ENCODE peak calls at places on chromosomes 16 and 17, in nine cellular contexts. R, E, B, A, G, S, Q, O and P are unnamed samples.

GRCh38 chr17:61411944-61412859 is 12.6 kb downstream of the TBX2 start:
- DNase-seq in R (peak), A (peak), G (peak), B (peak), E (peak), Q (peak), O (peak), S (peak), P (peak)

GRCh38 chr16:6643083-6643686 is 689.5 kb upstream of the RBFOX1 start:
- DNase-seq in S (peak), E (peak), G (no peak), R (peak), Q (peak), B (peak), O (no peak), A (no peak), P (no peak)

GRCh38 chr16:14418795-14419225 is 211.2 kb downstream of the PARN start:
- DNase-seq in O (peak), E (peak), A (no peak), G (no peak), S (no peak), Q (no peak), R (no peak), B (no peak), P (no peak)

GRCh38 chr16:2675714-2676113 is 6.6 kb upstream of the KCTD5 start:
- DNase-seq in G (no peak), B (no peak), S (peak), Q (no peak), O (peak), A (no peak), R (no peak), E (no peak), P (no peak)

GRCh38 chr17:9383828-9384227 is 191.8 kb downstream of the STX8 start:
- DNase-seq in O (no peak), S (no peak), R (no peak), A (no peak), G (no peak), E (no peak), Q (no peak), B (no peak), P (no peak)

GRCh38 chr17:27466376-27466747 is 10.1 kb downstream of the KSR1 start:
- DNase-seq in S (no peak), O (no peak), R (no peak), E (no peak), Q (no peak), A (no peak), G (no peak), B (no peak), P (no peak)

GRCh38 chr17:30567231-30568116 is 90.3 kb downstream of the GOSR1 start:
- DNase-seq in G (no peak), S (no peak), A (no peak), Q (no peak), R (no peak), B (no peak), E (no peak), O (no peak), P (no peak)

GRCh38 chr17:77337150-77337549 is 196.4 kb downstream of the SEC14L1 start:
- DNase-seq in G (no peak), O (no peak), Q (no peak), B (no peak), S (no peak), E (no peak), R (no peak), A (no peak), P (no peak)

GRCh38 chr17:64326420-64327054 is 63.5 kb upstream of the TEX2 start:
- DNase-seq in S (no peak), A (peak), R (no peak), G (peak), Q (peak), B (no peak), O (peak), E (peak), P (peak)

GRCh38 chr17:48246623-48247022 is 139.1 kb downstream of the SNX11 start:
- DNase-seq in S (peak), Q (peak), B (no peak), R (no peak), E (no peak), G (no peak), O (no peak), A (no peak), P (no peak)

GRCh38 chr16:70495425-70496182 is 27.8 kb downstream of the COG4 start:
- DNase-seq in S (no peak), B (no peak), O (no peak), E (no peak), R (no peak), A (no peak), Q (no peak), G (no peak), P (no peak)

GRCh38 chr17:47120521-47121095 is 68.5 kb downstream of the CDC27 start:
- DNase-seq in R (no peak), Q (peak), A (no peak), O (no peak), E (no peak), B (no peak), S (peak), G (no peak), P (no peak)

GRCh38 chr16:80935691-80936090 is 71.0 kb downstream of the CMC2 start:
- DNase-seq in E (no peak), R (no peak), B (no peak), Q (no peak), O (no peak), G (no peak), S (no peak), A (no peak), P (no peak)

GRCh38 chr16:80932725-80933124 is 74.0 kb downstream of the CMC2 start:
- DNase-seq in E (peak), S (peak), A (peak), B (peak), G (peak), O (peak), Q (peak), R (no peak), P (peak)

GRCh38 chr16:80931661-80931984 is 75.1 kb downstream of the CMC2 start:
- DNase-seq in E (no peak), B (no peak), Q (no peak), A (no peak), S (no peak), G (no peak), R (no peak), O (no peak), P (no peak)

GRCh38 chr16:80936410-80936809 is 70.3 kb downstream of the CMC2 start:
- DNase-seq in R (no peak), G (no peak), O (no peak), B (no peak), A (no peak), E (peak), S (peak), Q (peak), P (no peak)

GRCh38 chr16:80931985-80932720 is 74.5 kb downstream of the CMC2 start:
- DNase-seq in R (no peak), B (peak), E (peak), O (peak), A (peak), G (peak), S (peak), Q (peak), P (peak)
- H3K4me3 ChIP-seq in R (no peak), B (peak), E (peak), O (peak), A (peak), G (peak), S (peak), Q (peak), P (peak)

DNA sequence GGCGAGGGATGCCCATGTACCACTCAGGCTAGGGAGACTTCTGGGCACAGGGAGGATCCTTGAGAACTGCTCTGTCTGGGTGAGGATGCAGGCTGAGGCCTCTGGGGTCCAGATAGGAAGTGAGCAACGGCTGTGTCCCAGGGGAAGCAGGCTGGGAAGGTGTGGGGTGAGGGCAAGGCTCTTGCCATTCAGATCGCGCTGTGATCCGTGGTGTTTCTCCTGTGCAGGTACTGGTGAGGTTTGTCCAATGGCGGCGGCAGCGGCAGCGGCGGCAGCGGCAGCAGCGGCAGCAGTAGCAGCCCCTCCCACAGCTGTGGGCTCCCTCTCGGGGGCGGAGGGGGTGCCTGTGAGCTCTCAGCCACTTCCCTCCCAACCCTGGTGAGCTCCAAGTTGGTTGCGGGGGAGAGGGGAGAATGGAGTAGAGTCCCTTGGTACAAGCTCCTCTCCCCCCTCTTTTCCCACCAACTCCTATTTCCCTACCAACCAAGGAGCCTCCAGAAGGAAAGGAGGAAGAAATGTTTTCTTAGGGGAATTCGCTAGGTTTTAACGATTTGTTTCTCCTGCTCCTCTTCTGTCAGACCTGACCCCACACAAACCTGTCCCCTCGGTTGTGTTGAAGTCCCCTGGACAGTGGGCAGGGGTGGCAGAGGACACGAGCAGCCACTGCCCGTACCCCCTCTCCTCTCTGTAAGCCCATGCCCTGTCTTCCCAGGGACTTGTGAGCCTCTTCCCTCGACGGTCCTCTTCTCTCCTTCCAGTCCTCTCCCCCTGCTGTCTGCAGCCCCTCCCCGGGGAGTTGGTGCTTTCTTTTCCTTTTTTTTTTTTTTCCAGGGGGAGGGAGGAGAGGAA is 1.9 kb upstream of the PRRT2 start:
- DNase-seq in A (peak), O (peak), G (no peak), R (no peak), E (no peak), B (no peak), Q (no peak), S (no peak), P (no peak)
- H3K4me3 ChIP-seq in A (no peak), O (peak), G (peak), R (peak), E (no peak), B (no peak), Q (no peak), S (no peak), P (no peak)

DNA sequence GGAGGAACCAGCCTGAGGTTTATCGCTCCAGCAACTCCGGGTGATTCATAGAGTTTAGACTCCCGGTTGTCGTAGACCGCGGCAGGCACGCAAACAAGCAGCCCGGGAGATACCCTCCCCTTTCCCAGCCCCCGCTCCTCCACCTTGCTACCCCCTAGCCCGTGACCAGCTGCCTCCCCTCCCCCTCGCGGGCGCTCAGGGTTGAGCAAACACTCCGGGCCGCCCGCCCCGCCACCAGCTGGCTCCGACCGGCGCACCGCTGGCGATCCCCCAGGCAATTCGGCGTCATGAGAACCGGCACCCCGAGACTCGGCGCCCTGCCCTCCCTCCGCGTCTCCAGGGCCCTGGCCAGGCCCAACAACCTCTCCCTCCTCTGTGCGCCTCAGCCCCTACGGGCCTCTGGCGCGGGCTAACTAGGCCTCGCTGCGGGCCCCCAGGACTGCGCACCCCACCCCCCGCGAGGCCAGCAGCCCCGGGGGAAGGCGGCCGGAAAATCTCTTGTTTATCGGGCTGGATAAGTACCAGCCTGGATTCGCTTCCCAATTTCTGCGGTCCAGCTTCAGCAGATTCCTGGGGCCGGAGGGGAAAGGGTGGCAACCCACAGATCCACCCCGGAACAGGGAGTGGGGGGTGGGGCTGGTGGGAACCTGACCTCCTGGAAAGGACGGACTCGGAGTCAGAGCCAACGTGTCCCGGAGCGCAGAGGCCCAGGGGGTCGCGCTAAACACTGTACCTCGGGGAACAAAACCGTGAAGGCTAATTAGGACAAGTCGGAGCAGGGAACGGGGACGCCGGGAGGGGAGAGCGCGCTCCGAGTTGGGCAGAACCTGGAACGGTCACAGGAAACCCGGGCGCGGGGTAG is 951 bp upstream of the GPRC5C start:
- DNase-seq in A (peak), G (peak), O (peak), B (peak), S (peak), E (peak), R (peak), Q (peak), P (peak)
- H3K4me3 ChIP-seq in A (peak), G (peak), O (peak), B (peak), S (no peak), E (peak), R (no peak), Q (peak), P (peak)

GRCh38 chr16:81818514-81819304 is 39.6 kb downstream of the PLCG2 start:
- DNase-seq in S (no peak), E (no peak), A (no peak), R (no peak), G (no peak), Q (no peak), O (no peak), B (no peak), P (no peak)
- H3K4me3 ChIP-seq in S (no peak), E (no peak), A (no peak), R (peak), G (no peak), Q (no peak), O (no peak), B (no peak), P (no peak)

GRCh38 chr17:39863918-39864746 is at the start of gene IKZF3:
- DNase-seq in R (no peak), A (peak), O (no peak), Q (no peak), S (peak), E (peak), B (peak), G (peak), P (peak)
- H3K4me3 ChIP-seq in R (peak), A (no peak), O (peak), Q (no peak), S (no peak), E (peak), B (no peak), G (peak), P (no peak)

GRCh38 chr16:8812162-8812843 is 14.7 kb downstream of the PMM2 start:
- DNase-seq in B (no peak), E (no peak), Q (no peak), R (no peak), O (no peak), G (no peak), S (no peak), A (no peak), P (no peak)
- H3K4me3 ChIP-seq in B (no peak), E (no peak), Q (no peak), R (no peak), O (no peak), G (no peak), S (no peak), A (no peak), P (no peak)

DNA sequence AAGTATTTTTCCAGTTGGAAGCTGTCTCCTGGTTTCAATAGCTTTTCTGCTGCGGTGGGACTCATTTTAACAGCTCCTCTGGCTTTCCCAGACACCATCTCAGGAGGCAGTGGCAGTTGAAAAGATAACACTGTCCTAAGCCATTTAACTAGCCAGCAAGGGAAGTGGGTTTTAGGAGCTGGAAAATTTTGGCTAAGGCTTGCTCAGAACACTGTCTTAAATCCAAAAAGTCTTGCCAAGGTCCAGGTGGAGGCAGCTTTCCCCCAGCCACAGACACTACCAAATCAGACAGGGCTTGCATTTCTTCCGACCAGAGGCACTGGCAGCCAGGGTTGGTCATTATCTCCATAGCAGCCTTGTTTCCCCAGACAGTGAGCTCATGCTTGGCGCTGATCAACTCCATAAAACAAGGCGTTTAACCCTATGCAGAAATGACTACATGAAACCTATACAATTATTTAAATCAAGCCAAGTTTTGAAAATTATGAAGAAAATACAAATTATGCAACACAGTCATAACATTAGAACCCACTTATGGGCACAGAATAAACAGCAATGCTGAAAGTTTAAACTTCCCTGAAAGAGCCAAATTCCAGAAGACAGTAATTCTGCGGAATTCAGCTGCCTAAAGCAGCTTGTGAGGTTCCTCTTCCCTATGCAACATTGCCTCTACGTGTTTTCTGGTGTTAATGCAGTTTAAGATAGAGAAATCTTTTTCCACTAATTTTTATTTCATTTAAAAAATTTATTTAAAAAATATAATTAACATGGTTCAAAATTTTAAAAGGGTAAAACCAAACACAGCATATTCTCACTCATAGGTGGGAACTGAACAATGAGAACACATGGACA is 25.0 kb downstream of the GABARAPL2 start:
- DNase-seq in O (peak), B (peak), S (peak), G (peak), R (no peak), A (peak), E (peak), Q (peak), P (peak)
- H3K4me3 ChIP-seq in O (peak), B (no peak), S (no peak), G (no peak), R (no peak), A (no peak), E (no peak), Q (no peak), P (no peak)

GRCh38 chr16:85333744-85334640 is 221.7 kb upstream of the CIBAR2 start:
- DNase-seq in A (no peak), G (no peak), S (no peak), O (no peak), R (no peak), E (no peak), B (peak), Q (no peak), P (no peak)
- H3K4me3 ChIP-seq in A (no peak), G (no peak), S (no peak), O (no peak), R (no peak), E (no peak), B (no peak), Q (no peak), P (no peak)

GRCh38 chr17:8038954-8039610 is at the start of gene ALOX15B:
- DNase-seq in Q (no peak), R (no peak), A (no peak), B (no peak), O (no peak), G (no peak), S (no peak), E (no peak), P (peak)
- H3K4me3 ChIP-seq in Q (no peak), R (no peak), A (no peak), B (no peak), O (peak), G (no peak), S (no peak), E (no peak), P (no peak)

GRCh38 chr17:39737761-39738567 is at the start of gene GRB7:
- DNase-seq in S (no peak), O (no peak), G (no peak), B (peak), E (no peak), R (no peak), Q (no peak), A (peak), P (no peak)

GRCh38 chr17:39738568-39738901 is 797 bp downstream of the GRB7 start:
- DNase-seq in A (no peak), S (no peak), E (no peak), Q (no peak), R (no peak), G (no peak), B (no peak), O (no peak), P (no peak)

GRCh38 chr17:39739885-39740356 is 2.2 kb downstream of the GRB7 start:
- DNase-seq in Q (no peak), O (no peak), A (no peak), R (no peak), G (no peak), S (no peak), B (peak), E (no peak), P (no peak)

GRCh38 chr17:39740357-39741111 is 2.8 kb downstream of the GRB7 start:
- DNase-seq in A (peak), E (peak), G (no peak), O (no peak), S (peak), R (no peak), Q (peak), B (peak), P (no peak)

GRCh38 chr17:39739020-39739884 is 1.5 kb downstream of the GRB7 start:
- DNase-seq in E (no peak), A (peak), B (peak), O (no peak), G (no peak), Q (peak), R (no peak), S (no peak), P (peak)
- H3K4me3 ChIP-seq in E (peak), A (peak), B (no peak), O (peak), G (peak), Q (peak), R (peak), S (no peak), P (no peak)